ENCODE peak calls at places on chromosomes 7 and 10, in four cellular contexts. Z, I, G and E are unnamed samples.

GRCh38 chr7:132739271-132739955 is 163.1 kb upstream of the PLXNA4 start:
- DNase-seq in Z (peak), G (no peak), I (no peak), E (peak)

GRCh38 chr10:120824864-120825263 is 26.3 kb upstream of the WDR11 start:
- DNase-seq in G (peak), Z (peak), I (peak), E (peak)

GRCh38 chr7:35035511-35035921 is 1.8 kb downstream of the DPY19L1 start:
- DNase-seq in G (peak), Z (peak), I (peak), E (peak)

GRCh38 chr7:18363751-18364402 is 131.7 kb upstream of the HDAC9 start:
- DNase-seq in G (no peak), I (no peak), Z (no peak), E (no peak)

GRCh38 chr7:149477494-149478443 is 16.9 kb upstream of the ZNF777 start:
- DNase-seq in G (no peak), I (no peak), Z (no peak), E (no peak)

GRCh38 chr10:71396714-71397339 is at the start of gene CDH23:
- DNase-seq in G (no peak), Z (peak), I (no peak), E (no peak)

GRCh38 chr7:67760971-67761370 is 764.3 kb downstream of the TYW1 start:
- DNase-seq in I (no peak), G (no peak), Z (no peak), E (no peak)

GRCh38 chr10:124164252-124164651 is 70.9 kb upstream of the CHST15 start:
- DNase-seq in G (no peak), Z (no peak), I (no peak), E (no peak)

GRCh38 chr10:44334621-44335184 is 50.2 kb downstream of the CXCL12 start:
- DNase-seq in Z (no peak), G (no peak), I (no peak), E (no peak)

GRCh38 chr10:8967004-8967530 is 912.6 kb downstream of the GATA3 start:
- DNase-seq in I (no peak), G (no peak), Z (no peak), E (no peak)

GRCh38 chr7:50838675-50839377 is 56.1 kb upstream of the GRB10 start:
- DNase-seq in Z (no peak), G (peak), I (no peak), E (no peak)

GRCh38 chr10:80488539-80489066 is 34.5 kb downstream of the TSPAN14 start:
- DNase-seq in G (no peak), Z (no peak), I (no peak), E (no peak)

GRCh38 chr7:128453836-128454804 is 1.6 kb upstream of the HILPDA start:
- DNase-seq in I (no peak), Z (no peak), G (peak), E (no peak)

GRCh38 chr7:42351313-42351935 is 114.4 kb upstream of the GLI3 start:
- DNase-seq in Z (no peak), I (no peak), G (no peak), E (no peak)

GRCh38 chr10:72367301-72367970 is 12.7 kb upstream of the DNAJB12 start:
- DNase-seq in Z (no peak), G (no peak), I (no peak), E (no peak)

DNA sequence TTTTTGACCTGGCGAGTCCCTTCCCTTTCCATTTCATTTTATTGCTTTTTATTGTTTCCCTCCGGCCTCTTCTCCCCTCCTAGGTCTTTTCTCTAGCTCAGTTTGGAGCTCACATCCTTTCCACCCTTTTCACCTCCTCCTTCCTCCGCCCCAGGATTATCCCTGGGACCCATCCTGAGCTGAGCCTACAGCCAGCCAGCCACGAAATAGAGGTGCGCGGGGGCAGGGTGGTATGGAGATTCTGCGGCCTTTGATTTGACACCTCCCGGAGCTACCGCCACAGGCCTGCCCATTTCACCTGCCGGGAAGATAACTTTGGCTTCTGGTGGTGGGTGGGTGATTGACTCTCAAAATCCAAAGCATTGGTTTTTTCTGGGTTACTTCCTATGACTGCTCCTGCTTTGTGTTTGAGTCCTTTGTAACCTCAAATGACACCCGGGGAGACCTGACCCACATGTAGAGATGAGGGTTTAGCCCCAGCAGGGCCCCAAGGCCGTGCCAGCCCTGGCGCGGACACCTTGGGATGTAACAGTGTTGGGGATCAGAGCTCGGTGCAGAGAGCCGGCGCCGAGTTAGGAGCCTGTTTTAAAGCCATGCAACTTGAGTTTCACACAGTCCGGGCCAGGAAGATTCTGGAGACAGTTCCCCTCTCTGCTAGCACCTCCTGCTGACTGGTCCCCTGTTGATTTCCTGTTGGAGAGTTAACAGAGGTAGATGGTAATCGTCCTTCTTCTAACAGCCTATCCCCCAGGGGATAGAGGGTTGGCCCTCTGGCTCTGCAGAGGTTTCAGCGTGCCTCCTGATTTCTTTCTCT is 1.5 kb downstream of the DUSP5 start:
- DNase-seq in G (peak), I (peak), Z (no peak), E (peak)
- TF ChIP-seq MAX in G (no peak), I (no peak), Z (peak), E (no peak)

DNA sequence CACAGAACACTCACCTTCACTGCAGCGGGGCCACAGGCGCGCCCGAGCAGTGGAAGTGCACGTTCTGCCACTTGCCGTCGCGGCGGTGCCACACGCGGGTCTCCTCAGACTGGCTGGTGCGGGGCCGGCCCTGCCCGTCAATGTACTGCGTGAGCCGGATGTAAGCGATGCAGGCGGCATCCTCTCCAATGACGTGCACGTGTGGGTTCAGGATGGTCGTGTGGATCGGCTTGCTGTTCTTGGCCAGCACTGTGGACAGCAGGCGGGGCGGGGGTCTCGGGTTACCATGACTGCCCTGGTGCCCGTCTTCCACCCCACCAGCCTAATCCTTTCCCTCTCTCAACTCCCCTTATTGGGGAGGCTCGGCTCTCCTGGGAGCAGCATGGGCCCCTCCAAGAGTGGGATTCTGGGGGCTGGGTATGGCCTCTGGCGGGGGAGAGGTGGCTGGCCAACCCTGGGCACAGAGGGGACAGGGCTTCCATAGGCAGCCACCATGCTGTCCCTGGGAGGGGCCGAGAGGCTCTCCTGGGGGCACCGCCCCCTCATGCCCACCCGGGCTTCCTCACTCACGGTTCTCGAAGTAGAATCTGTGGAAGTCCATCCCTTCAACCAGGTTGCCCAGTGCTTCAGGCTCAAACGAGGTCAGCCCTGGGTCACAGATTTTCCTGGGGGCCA is 19.4 kb downstream of the YKT6 start:
- DNase-seq in G (no peak), I (no peak), Z (no peak), E (no peak)
- TF ChIP-seq MYC in G (no peak), I (no peak), Z (no peak), E (no peak)

GRCh38 chr10:1398626-1399410 is 338.5 kb downstream of the ADARB2 start:
- DNase-seq in Z (no peak), G (no peak), I (no peak), E (no peak)

GRCh38 chr10:1402016-1402820 is 335.1 kb downstream of the ADARB2 start:
- DNase-seq in I (no peak), G (no peak), Z (no peak), E (no peak)

GRCh38 chr10:1399431-1400120 is 337.7 kb downstream of the ADARB2 start:
- DNase-seq in I (no peak), Z (no peak), G (no peak), E (no peak)

GRCh38 chr10:1401056-1401965 is 336.0 kb downstream of the ADARB2 start:
- DNase-seq in Z (no peak), I (no peak), G (no peak), E (no peak)

GRCh38 chr10:1400129-1400865 is 337.0 kb downstream of the ADARB2 start:
- DNase-seq in Z (no peak), G (no peak), I (peak), E (no peak)
- TF ChIP-seq MAX in Z (no peak), G (no peak), I (peak), E (no peak)

GRCh38 chr10:28381903-28382347 is 79.1 kb upstream of the MPP7 start:
- DNase-seq in I (peak), G (peak), Z (peak), E (peak)
- TF ChIP-seq MYC in I (no peak), G (no peak), Z (no peak), E (no peak)

GRCh38 chr7:47439181-47439667 is 142.7 kb downstream of the TNS3 start:
- DNase-seq in Z (no peak), I (no peak), G (no peak), E (no peak)

GRCh38 chr7:47440320-47440719 is 141.6 kb downstream of the TNS3 start:
- DNase-seq in Z (no peak), G (no peak), I (no peak), E (no peak)

GRCh38 chr7:47443049-47443448 is 138.9 kb downstream of the TNS3 start:
- DNase-seq in I (no peak), G (no peak), Z (no peak), E (no peak)

GRCh38 chr7:47444376-47445098 is 137.4 kb downstream of the TNS3 start:
- DNase-seq in Z (peak), G (peak), I (peak), E (peak)

GRCh38 chr7:47441796-47442744 is 139.8 kb downstream of the TNS3 start:
- DNase-seq in I (no peak), Z (no peak), G (no peak), E (no peak)
- TF ChIP-seq MAX in I (no peak), Z (no peak), G (no peak), E (no peak)

GRCh38 chr7:153832160-153832559 is 220.0 kb upstream of the DPP6 start:
- DNase-seq in G (no peak), I (peak), Z (no peak), E (peak)
- TF ChIP-seq MYC in G (no peak), I (no peak), Z (no peak), E (no peak)

GRCh38 chr10:130737622-130738021 is 573.9 kb downstream of the TCERG1L start:
- DNase-seq in Z (no peak), G (no peak), I (no peak), E (peak)
- TF ChIP-seq MAX in Z (no peak), G (no peak), I (no peak), E (no peak)

DNA sequence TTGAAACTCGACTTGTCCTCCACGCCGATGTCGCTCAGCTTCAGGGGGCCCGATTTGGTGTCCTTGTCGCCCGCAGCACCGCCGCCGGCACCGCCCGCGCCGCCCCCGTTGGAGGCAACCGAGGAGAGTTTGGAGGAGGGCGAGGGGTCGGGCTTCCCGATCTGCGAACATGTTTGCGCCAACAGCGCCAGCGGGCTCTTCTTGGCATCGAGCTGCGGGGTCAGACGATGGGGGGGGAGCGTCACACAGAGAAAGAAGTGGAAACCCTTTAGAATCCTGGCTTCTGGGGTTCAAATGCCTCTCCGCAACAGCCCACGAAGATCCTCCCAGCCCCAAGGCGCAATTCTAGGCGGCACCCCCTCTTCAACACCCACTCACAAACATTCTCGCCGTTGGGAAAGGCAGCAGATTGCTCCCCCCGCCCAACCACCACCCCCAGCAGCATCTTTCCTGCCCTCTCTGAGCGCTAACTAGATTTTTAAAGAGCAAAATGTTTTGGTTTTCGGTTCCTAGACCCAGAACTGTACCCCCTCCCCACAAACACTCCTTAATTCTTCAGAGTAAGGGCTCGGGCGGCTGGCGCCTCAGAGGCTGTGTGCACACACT is 1.3 kb downstream of the ZNF503 start:
- DNase-seq in I (no peak), G (peak), Z (peak), E (no peak)
- TF ChIP-seq MYC in I (no peak), G (no peak), Z (no peak), E (no peak)

GRCh38 chr10:63057509-63057908 is 75.6 kb upstream of the NRBF2 start:
- DNase-seq in G (no peak), Z (no peak), I (no peak), E (no peak)

GRCh38 chr10:63058236-63058635 is 74.9 kb upstream of the NRBF2 start:
- DNase-seq in Z (no peak), G (no peak), I (no peak), E (no peak)

GRCh38 chr10:63052083-63052482 is 81.0 kb upstream of the NRBF2 start:
- DNase-seq in I (no peak), Z (no peak), G (no peak), E (no peak)

GRCh38 chr10:63054889-63055606 is 78.1 kb upstream of the NRBF2 start:
- DNase-seq in Z (no peak), I (no peak), G (no peak), E (no peak)

GRCh38 chr10:63055705-63056104 is 77.4 kb upstream of the NRBF2 start:
- DNase-seq in Z (no peak), I (no peak), G (no peak), E (no peak)
- TF ChIP-seq MAX in Z (no peak), I (no peak), G (no peak), E (no peak)